ENCODE peak calls at places on chromosomes 4 and X, in six cellular contexts. One of them, this sample, is unnamed.

GRCh38 chrX:48787809-48788471 is 1.6 kb downstream of the GATA1 start:
- DNase-seq in cardiac muscle cell: no peak
- DNase-seq in neural crest cell: no peak
- DNase-seq in AG04450: no peak
- DNase-seq in brain microvascular endothelial cell: no peak
- DNase-seq in NB4: no peak
- DNase-seq in this sample: no peak

GRCh38 chr4:86935499-86935832 is 655 bp downstream of the AFF1 start:
- DNase-seq in cardiac muscle cell: peak; percentile 47
- DNase-seq in neural crest cell: no peak
- DNase-seq in AG04450: no peak
- DNase-seq in brain microvascular endothelial cell: no peak
- DNase-seq in NB4: peak; percentile 64
- DNase-seq in this sample: peak; percentile 19

GRCh38 chrX:53831662-53832635 is 145.4 kb upstream of the HUWE1 start:
- DNase-seq in cardiac muscle cell: peak; percentile 10
- DNase-seq in neural crest cell: peak; percentile 19
- DNase-seq in AG04450: no peak
- DNase-seq in brain microvascular endothelial cell: peak; percentile 24
- DNase-seq in NB4: peak; percentile 49
- DNase-seq in this sample: peak; percentile 35

GRCh38 chrX:133921764-133922389 is 63.5 kb downstream of the GPC3 start:
- DNase-seq in cardiac muscle cell: peak; percentile 64
- DNase-seq in neural crest cell: peak; percentile 21
- DNase-seq in AG04450: no peak
- DNase-seq in brain microvascular endothelial cell: peak; percentile 17
- DNase-seq in NB4: peak; percentile 30
- DNase-seq in this sample: peak; percentile 71

GRCh38 chrX:85905851-85906250 is 141.5 kb downstream of the CHM start:
- DNase-seq in cardiac muscle cell: no peak
- DNase-seq in neural crest cell: no peak
- DNase-seq in AG04450: no peak
- DNase-seq in brain microvascular endothelial cell: no peak
- DNase-seq in NB4: no peak
- DNase-seq in this sample: no peak

GRCh38 chr4:162154862-162155540 is 8.8 kb downstream of the FSTL5 start:
- DNase-seq in cardiac muscle cell: no peak
- DNase-seq in neural crest cell: no peak
- DNase-seq in AG04450: no peak
- DNase-seq in brain microvascular endothelial cell: no peak
- DNase-seq in NB4: no peak
- DNase-seq in this sample: no peak

GRCh38 chrX:80237072-80237471 is 183.2 kb upstream of the TENT5D start:
- DNase-seq in cardiac muscle cell: no peak
- DNase-seq in neural crest cell: no peak
- DNase-seq in AG04450: no peak
- DNase-seq in brain microvascular endothelial cell: no peak
- DNase-seq in NB4: no peak
- DNase-seq in this sample: no peak

GRCh38 chr4:41410049-41410448 is 127.9 kb upstream of the LIMCH1 start:
- DNase-seq in cardiac muscle cell: no peak
- DNase-seq in neural crest cell: no peak
- DNase-seq in AG04450: no peak
- DNase-seq in brain microvascular endothelial cell: no peak
- DNase-seq in NB4: no peak
- DNase-seq in this sample: no peak

GRCh38 chr4:754221-755120 is 48.8 kb downstream of the PCGF3 start:
- DNase-seq in cardiac muscle cell: no peak
- DNase-seq in neural crest cell: no peak
- DNase-seq in AG04450: no peak
- DNase-seq in brain microvascular endothelial cell: no peak
- DNase-seq in NB4: no peak
- DNase-seq in this sample: no peak

GRCh38 chr4:113248320-113248719 is 198.9 kb downstream of the ANK2 start:
- DNase-seq in cardiac muscle cell: peak; percentile 1
- DNase-seq in neural crest cell: no peak
- DNase-seq in AG04450: no peak
- DNase-seq in brain microvascular endothelial cell: no peak
- DNase-seq in NB4: peak; percentile 10
- DNase-seq in this sample: peak; percentile 39

GRCh38 chrX:118117069-118117405 is 427 bp upstream of the KLHL13 start:
- DNase-seq in cardiac muscle cell: no peak
- DNase-seq in neural crest cell: no peak
- DNase-seq in AG04450: no peak
- DNase-seq in brain microvascular endothelial cell: peak; percentile 1
- DNase-seq in NB4: peak; percentile 38
- DNase-seq in this sample: no peak

GRCh38 chrX:7068939-7069367 is 78.6 kb upstream of the STS start:
- DNase-seq in cardiac muscle cell: peak; percentile 9
- DNase-seq in neural crest cell: no peak
- DNase-seq in AG04450: no peak
- DNase-seq in brain microvascular endothelial cell: peak; percentile 67
- DNase-seq in NB4: no peak
- DNase-seq in this sample: peak; percentile 68

GRCh38 chr4:82044141-82044993 is 329.4 kb downstream of the HNRNPD start:
- DNase-seq in cardiac muscle cell: peak; percentile 87
- DNase-seq in neural crest cell: peak; percentile 64
- DNase-seq in AG04450: no peak
- DNase-seq in brain microvascular endothelial cell: peak; percentile 19
- DNase-seq in NB4: peak; percentile 72
- DNase-seq in this sample: peak; percentile 53

GRCh38 chr4:86919824-86920223 is 15.0 kb upstream of the AFF1 start:
- DNase-seq in cardiac muscle cell: no peak
- DNase-seq in neural crest cell: no peak
- DNase-seq in AG04450: no peak
- DNase-seq in brain microvascular endothelial cell: peak; percentile 77
- DNase-seq in NB4: no peak
- DNase-seq in this sample: no peak

GRCh38 chrX:68570598-68570997 is 71.7 kb downstream of the YIPF6 start:
- DNase-seq in cardiac muscle cell: no peak
- DNase-seq in neural crest cell: no peak
- DNase-seq in AG04450: no peak
- DNase-seq in brain microvascular endothelial cell: no peak
- DNase-seq in NB4: no peak
- DNase-seq in this sample: no peak

GRCh38 chr4:41258783-41259182 is 2.1 kb downstream of the UCHL1 start:
- DNase-seq in cardiac muscle cell: peak; percentile 39
- DNase-seq in neural crest cell: no peak
- DNase-seq in AG04450: peak; percentile 53
- DNase-seq in brain microvascular endothelial cell: peak; percentile 69
- DNase-seq in NB4: peak; percentile 69
- DNase-seq in this sample: peak; percentile 61

GRCh38 chr4:159070742-159071141 is 32.1 kb upstream of the RAPGEF2 start:
- DNase-seq in cardiac muscle cell: no peak
- DNase-seq in neural crest cell: no peak
- DNase-seq in AG04450: no peak
- DNase-seq in brain microvascular endothelial cell: peak; percentile 98
- DNase-seq in NB4: no peak
- DNase-seq in this sample: peak; percentile 12

GRCh38 chr4:7629855-7630254 is 195.1 kb upstream of the PSAPL1 start:
- DNase-seq in cardiac muscle cell: no peak
- DNase-seq in neural crest cell: no peak
- DNase-seq in AG04450: no peak
- DNase-seq in brain microvascular endothelial cell: no peak
- DNase-seq in NB4: no peak
- DNase-seq in this sample: no peak

GRCh38 chr4:45475490-45475889 is 648.4 kb downstream of the GABRG1 start:
- DNase-seq in cardiac muscle cell: peak; percentile 28
- DNase-seq in neural crest cell: no peak
- DNase-seq in AG04450: no peak
- DNase-seq in brain microvascular endothelial cell: no peak
- DNase-seq in NB4: no peak
- DNase-seq in this sample: no peak

DNA sequence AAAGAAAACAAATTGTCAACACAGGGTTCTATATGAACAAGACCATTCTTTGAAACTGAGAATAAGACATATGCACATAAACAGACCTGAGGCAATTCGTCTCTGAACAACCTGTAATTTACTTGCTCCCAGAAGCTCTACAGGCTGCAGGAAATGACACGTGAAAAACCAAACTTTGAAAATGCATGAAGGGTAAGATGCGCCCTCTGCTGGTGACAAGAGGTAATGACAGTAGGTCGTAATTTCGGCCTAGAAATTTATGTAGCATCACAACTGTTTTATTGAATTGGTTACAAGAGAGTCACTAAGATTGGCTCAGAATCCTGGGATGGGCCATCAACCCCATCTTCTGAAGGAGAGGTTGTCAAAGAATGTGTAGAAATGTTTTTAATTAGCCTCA is 276.5 kb downstream of the PPP4R3C start:
- DNase-seq in cardiac muscle cell: peak; percentile 28
- DNase-seq in neural crest cell: peak; percentile 8
- DNase-seq in AG04450: no peak
- DNase-seq in brain microvascular endothelial cell: peak; percentile 38
- DNase-seq in NB4: peak; percentile 56
- DNase-seq in this sample: no peak
- TF ChIP-seq CTCF in cardiac muscle cell: peak; percentile 46
- TF ChIP-seq CTCF in neural crest cell: peak; percentile 82
- TF ChIP-seq CTCF in AG04450: peak; percentile 60
- TF ChIP-seq CTCF in brain microvascular endothelial cell: peak; percentile 77
- TF ChIP-seq CTCF in NB4: peak; percentile 37
- TF ChIP-seq CTCF in this sample: peak; percentile 69

DNA sequence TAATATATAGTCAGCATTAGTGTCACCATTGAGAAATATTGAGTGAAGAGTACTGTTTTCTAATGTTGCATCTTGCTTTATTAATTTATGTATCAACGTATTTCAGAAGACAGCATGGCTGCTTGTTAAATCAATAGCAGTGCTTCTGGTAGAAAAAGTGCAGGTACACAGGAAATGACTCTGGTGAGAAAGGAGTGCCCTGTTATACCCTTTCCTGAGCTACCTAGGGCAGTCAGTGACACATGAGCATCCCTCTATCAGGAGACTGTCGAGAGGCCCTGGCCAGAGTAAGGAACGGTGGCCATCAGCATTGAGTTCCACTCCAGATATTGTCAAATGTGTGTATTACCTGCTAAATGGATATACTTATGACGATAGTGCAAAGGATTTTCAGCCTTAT is 42.1 kb downstream of the SCML1 start:
- DNase-seq in cardiac muscle cell: no peak
- DNase-seq in neural crest cell: no peak
- DNase-seq in AG04450: no peak
- DNase-seq in brain microvascular endothelial cell: no peak
- DNase-seq in NB4: no peak
- DNase-seq in this sample: no peak
- TF ChIP-seq CTCF in cardiac muscle cell: no peak
- TF ChIP-seq CTCF in neural crest cell: no peak
- TF ChIP-seq CTCF in AG04450: no peak
- TF ChIP-seq CTCF in brain microvascular endothelial cell: no peak
- TF ChIP-seq CTCF in NB4: no peak
- TF ChIP-seq CTCF in this sample: no peak

GRCh38 chrX:23907496-23908218 is at the start of the genes APOO and CXorf58:
- DNase-seq in cardiac muscle cell: peak; percentile 97
- DNase-seq in neural crest cell: peak; percentile 94
- DNase-seq in AG04450: peak; percentile 77
- DNase-seq in brain microvascular endothelial cell: peak; percentile 77
- DNase-seq in NB4: peak; percentile 95
- DNase-seq in this sample: peak; percentile 92

GRCh38 chrX:23904096-23904495 is 3.6 kb downstream of the APOO start:
- DNase-seq in cardiac muscle cell: no peak
- DNase-seq in neural crest cell: no peak
- DNase-seq in AG04450: no peak
- DNase-seq in brain microvascular endothelial cell: peak; percentile 42
- DNase-seq in NB4: no peak
- DNase-seq in this sample: no peak

GRCh38 chrX:23907106-23907495 is 637 bp downstream of the APOO start:
- DNase-seq in cardiac muscle cell: peak; percentile 54
- DNase-seq in neural crest cell: no peak
- DNase-seq in AG04450: no peak
- DNase-seq in brain microvascular endothelial cell: no peak
- DNase-seq in NB4: peak; percentile 56
- DNase-seq in this sample: no peak

GRCh38 chrX:23911436-23911835 is 3.6 kb downstream of the CXorf58 start:
- DNase-seq in cardiac muscle cell: no peak
- DNase-seq in neural crest cell: no peak
- DNase-seq in AG04450: no peak
- DNase-seq in brain microvascular endothelial cell: no peak
- DNase-seq in NB4: peak; percentile 53
- DNase-seq in this sample: no peak

DNA sequence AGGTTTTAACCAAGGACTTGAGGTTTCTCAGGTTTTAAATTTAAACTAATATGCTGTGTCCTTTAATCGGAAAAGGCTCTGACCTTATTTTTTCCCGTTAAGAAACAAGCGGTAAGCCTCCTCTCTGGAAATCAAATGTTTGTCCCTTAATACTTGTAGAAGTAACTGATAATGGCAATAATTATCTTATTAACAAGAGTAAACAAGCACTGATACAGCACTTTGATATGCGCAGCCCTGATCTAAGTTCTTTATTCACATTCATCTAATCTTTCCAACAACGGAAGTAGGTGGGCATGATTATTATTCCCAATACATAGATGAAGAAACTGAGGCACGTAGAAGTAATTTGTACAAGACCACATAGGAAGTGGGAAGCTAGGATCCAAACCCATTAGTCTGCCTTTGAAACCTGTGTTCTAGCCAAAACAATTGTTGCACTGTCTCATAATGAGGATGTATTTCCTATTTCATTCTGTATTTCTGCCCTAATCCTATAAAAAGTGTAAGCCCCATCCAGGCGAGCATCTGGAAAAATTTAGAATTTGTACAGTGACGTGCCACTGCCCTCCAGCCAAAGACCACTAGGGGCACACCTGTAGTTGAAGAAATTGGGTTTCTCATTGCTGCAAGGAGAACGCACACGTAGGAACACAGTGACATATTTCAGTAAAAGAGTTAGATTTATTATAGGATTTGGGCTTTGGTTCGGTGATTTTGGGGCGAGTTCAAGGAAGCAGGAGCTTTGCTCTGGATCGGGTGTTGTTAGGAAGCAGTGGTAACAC is 605 bp downstream of the CXorf58 start:
- DNase-seq in cardiac muscle cell: peak; percentile 59
- DNase-seq in neural crest cell: no peak
- DNase-seq in AG04450: no peak
- DNase-seq in brain microvascular endothelial cell: no peak
- DNase-seq in NB4: no peak
- DNase-seq in this sample: no peak
- TF ChIP-seq CTCF in cardiac muscle cell: peak; percentile 30
- TF ChIP-seq CTCF in neural crest cell: peak; percentile 49
- TF ChIP-seq CTCF in AG04450: peak; percentile 39
- TF ChIP-seq CTCF in brain microvascular endothelial cell: peak; percentile 55
- TF ChIP-seq CTCF in NB4: peak; percentile 33
- TF ChIP-seq CTCF in this sample: peak; percentile 45

DNA sequence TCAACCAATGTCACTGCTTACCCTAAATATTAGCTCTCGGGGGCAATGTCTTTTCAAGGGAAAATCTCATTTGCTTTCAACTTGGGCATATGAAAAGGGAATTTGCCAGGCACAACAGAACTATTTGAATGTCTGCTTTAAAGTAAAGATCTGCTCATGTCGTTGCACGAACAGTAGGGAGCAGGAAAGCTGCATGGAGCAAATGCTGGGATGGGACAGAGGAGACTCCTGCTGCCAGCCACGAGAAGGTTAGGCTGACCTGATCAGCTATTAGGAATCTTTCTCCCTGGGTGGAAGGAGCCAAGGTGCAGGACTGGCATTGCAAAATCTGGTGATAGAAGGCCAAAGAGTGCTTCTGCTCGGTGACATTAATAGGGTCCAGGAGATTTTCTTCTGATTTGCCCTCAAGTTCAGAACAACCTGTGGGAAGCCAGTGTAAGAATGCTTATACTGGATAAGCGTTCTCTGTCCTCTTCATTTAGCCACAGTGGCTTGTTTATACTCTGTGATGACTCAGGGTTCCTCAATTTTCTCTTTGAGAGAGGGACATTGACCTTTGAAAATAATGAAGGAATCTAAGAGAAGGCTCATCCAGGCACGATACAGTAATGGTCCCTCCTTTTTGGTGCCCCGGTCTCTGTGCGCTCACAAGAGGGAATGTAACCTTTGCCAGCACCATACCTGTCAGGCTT is 22.9 kb downstream of the FHL1 start:
- DNase-seq in cardiac muscle cell: no peak
- DNase-seq in neural crest cell: no peak
- DNase-seq in AG04450: no peak
- DNase-seq in brain microvascular endothelial cell: no peak
- DNase-seq in NB4: no peak
- DNase-seq in this sample: no peak
- TF ChIP-seq CTCF in cardiac muscle cell: peak; percentile 47
- TF ChIP-seq CTCF in neural crest cell: no peak
- TF ChIP-seq CTCF in AG04450: peak; percentile 27
- TF ChIP-seq CTCF in brain microvascular endothelial cell: peak; percentile 55
- TF ChIP-seq CTCF in NB4: no peak
- TF ChIP-seq CTCF in this sample: no peak